ENCODE peak calls at places on chromosomes 13 and 19, in seven cellular contexts. One of them, this sample, is unnamed.

GRCh38 chr13:93193682-93194081 is 32.9 kb upstream of the GPC6 start:
- DNase-seq in stimulated activated CD4-positive, alpha-beta T cell treated with anti-CD3 and anti-CD28 coated beads, Interleukin-1b, Interleukin-23, amount 100 ng/mL, for 1 hour: no peak
- DNase-seq in retina: no peak
- DNase-seq in KG1: no peak
- DNase-seq in GM03348: no peak
- DNase-seq in fibroblast of lung: no peak
- DNase-seq in RPMI7951: no peak
- DNase-seq in this sample: no peak

GRCh38 chr13:101946411-101946810 is 455.4 kb downstream of the FGF14 start:
- DNase-seq in stimulated activated CD4-positive, alpha-beta T cell treated with anti-CD3 and anti-CD28 coated beads, Interleukin-1b, Interleukin-23, amount 100 ng/mL, for 1 hour: no peak
- DNase-seq in retina: no peak
- DNase-seq in KG1: no peak
- DNase-seq in GM03348: no peak
- DNase-seq in fibroblast of lung: no peak
- DNase-seq in RPMI7951: no peak
- DNase-seq in this sample: no peak

GRCh38 chr19:47581605-47582319 is 8.8 kb upstream of the ZNF541 start:
- DNase-seq in stimulated activated CD4-positive, alpha-beta T cell treated with anti-CD3 and anti-CD28 coated beads, Interleukin-1b, Interleukin-23, amount 100 ng/mL, for 1 hour: no peak
- DNase-seq in retina: no peak
- DNase-seq in KG1: no peak
- DNase-seq in GM03348: no peak
- DNase-seq in fibroblast of lung: no peak
- DNase-seq in RPMI7951: no peak
- DNase-seq in this sample: no peak

GRCh38 chr19:13097331-13098258 is 5.1 kb downstream of the LYL1 start:
- DNase-seq in stimulated activated CD4-positive, alpha-beta T cell treated with anti-CD3 and anti-CD28 coated beads, Interleukin-1b, Interleukin-23, amount 100 ng/mL, for 1 hour: no peak
- DNase-seq in retina: no peak
- DNase-seq in KG1: peak
- DNase-seq in GM03348: no peak
- DNase-seq in fibroblast of lung: no peak
- DNase-seq in RPMI7951: no peak
- DNase-seq in this sample: no peak

GRCh38 chr13:76016799-76017198 is 380.7 kb downstream of the LMO7 start:
- DNase-seq in stimulated activated CD4-positive, alpha-beta T cell treated with anti-CD3 and anti-CD28 coated beads, Interleukin-1b, Interleukin-23, amount 100 ng/mL, for 1 hour: no peak
- DNase-seq in retina: no peak
- DNase-seq in KG1: peak
- DNase-seq in GM03348: peak
- DNase-seq in fibroblast of lung: peak
- DNase-seq in RPMI7951: peak
- DNase-seq in this sample: peak

GRCh38 chr13:19959141-19959830 is 759 bp downstream of the ZMYM2 start:
- DNase-seq in stimulated activated CD4-positive, alpha-beta T cell treated with anti-CD3 and anti-CD28 coated beads, Interleukin-1b, Interleukin-23, amount 100 ng/mL, for 1 hour: peak
- DNase-seq in retina: peak
- DNase-seq in KG1: peak
- DNase-seq in GM03348: peak
- DNase-seq in fibroblast of lung: peak
- DNase-seq in RPMI7951: peak
- DNase-seq in this sample: peak

GRCh38 chr19:3692141-3693029 is 7.9 kb downstream of the PIP5K1C start:
- DNase-seq in stimulated activated CD4-positive, alpha-beta T cell treated with anti-CD3 and anti-CD28 coated beads, Interleukin-1b, Interleukin-23, amount 100 ng/mL, for 1 hour: peak
- DNase-seq in retina: no peak
- DNase-seq in KG1: no peak
- DNase-seq in GM03348: peak
- DNase-seq in fibroblast of lung: no peak
- DNase-seq in RPMI7951: no peak
- DNase-seq in this sample: no peak

GRCh38 chr13:44171151-44171550 is 202.5 kb upstream of the SERP2 start:
- DNase-seq in stimulated activated CD4-positive, alpha-beta T cell treated with anti-CD3 and anti-CD28 coated beads, Interleukin-1b, Interleukin-23, amount 100 ng/mL, for 1 hour: no peak
- DNase-seq in retina: no peak
- DNase-seq in KG1: no peak
- DNase-seq in GM03348: no peak
- DNase-seq in fibroblast of lung: no peak
- DNase-seq in RPMI7951: no peak
- DNase-seq in this sample: no peak

GRCh38 chr13:54845351-54845965 is 1816.8 kb downstream of the OLFM4 start:
- DNase-seq in stimulated activated CD4-positive, alpha-beta T cell treated with anti-CD3 and anti-CD28 coated beads, Interleukin-1b, Interleukin-23, amount 100 ng/mL, for 1 hour: no peak
- DNase-seq in retina: peak
- DNase-seq in KG1: no peak
- DNase-seq in GM03348: no peak
- DNase-seq in fibroblast of lung: no peak
- DNase-seq in RPMI7951: no peak
- DNase-seq in this sample: no peak

GRCh38 chr13:40494513-40494912 is 171.9 kb downstream of the FOXO1 start:
- DNase-seq in stimulated activated CD4-positive, alpha-beta T cell treated with anti-CD3 and anti-CD28 coated beads, Interleukin-1b, Interleukin-23, amount 100 ng/mL, for 1 hour: no peak
- DNase-seq in retina: no peak
- DNase-seq in KG1: no peak
- DNase-seq in GM03348: no peak
- DNase-seq in fibroblast of lung: peak
- DNase-seq in RPMI7951: peak
- DNase-seq in this sample: no peak

GRCh38 chr13:99505814-99506269 is 4.6 kb downstream of the TM9SF2 start:
- DNase-seq in stimulated activated CD4-positive, alpha-beta T cell treated with anti-CD3 and anti-CD28 coated beads, Interleukin-1b, Interleukin-23, amount 100 ng/mL, for 1 hour: no peak
- DNase-seq in retina: no peak
- DNase-seq in KG1: no peak
- DNase-seq in GM03348: peak
- DNase-seq in fibroblast of lung: peak
- DNase-seq in RPMI7951: no peak
- DNase-seq in this sample: peak

GRCh38 chr13:96052655-96053002 is 572 bp downstream of the UGGT2 start:
- DNase-seq in stimulated activated CD4-positive, alpha-beta T cell treated with anti-CD3 and anti-CD28 coated beads, Interleukin-1b, Interleukin-23, amount 100 ng/mL, for 1 hour: no peak
- DNase-seq in retina: no peak
- DNase-seq in KG1: no peak
- DNase-seq in GM03348: peak
- DNase-seq in fibroblast of lung: peak
- DNase-seq in RPMI7951: peak
- DNase-seq in this sample: peak

GRCh38 chr13:109510036-109510435 is 276.3 kb downstream of the IRS2 start:
- DNase-seq in stimulated activated CD4-positive, alpha-beta T cell treated with anti-CD3 and anti-CD28 coated beads, Interleukin-1b, Interleukin-23, amount 100 ng/mL, for 1 hour: no peak
- DNase-seq in retina: no peak
- DNase-seq in KG1: no peak
- DNase-seq in GM03348: no peak
- DNase-seq in fibroblast of lung: no peak
- DNase-seq in RPMI7951: no peak
- DNase-seq in this sample: no peak

GRCh38 chr19:45767410-45767880 is 1.6 kb downstream of the SIX5 start:
- DNase-seq in stimulated activated CD4-positive, alpha-beta T cell treated with anti-CD3 and anti-CD28 coated beads, Interleukin-1b, Interleukin-23, amount 100 ng/mL, for 1 hour: no peak
- DNase-seq in retina: no peak
- DNase-seq in KG1: no peak
- DNase-seq in GM03348: peak
- DNase-seq in fibroblast of lung: peak
- DNase-seq in RPMI7951: peak
- DNase-seq in this sample: peak

GRCh38 chr19:10863107-10863700 is 8.1 kb upstream of the CARM1 start:
- DNase-seq in stimulated activated CD4-positive, alpha-beta T cell treated with anti-CD3 and anti-CD28 coated beads, Interleukin-1b, Interleukin-23, amount 100 ng/mL, for 1 hour: no peak
- DNase-seq in retina: no peak
- DNase-seq in KG1: no peak
- DNase-seq in GM03348: no peak
- DNase-seq in fibroblast of lung: peak
- DNase-seq in RPMI7951: peak
- DNase-seq in this sample: peak

GRCh38 chr19:13961826-13962737 is 9.8 kb downstream of the DCAF15 start:
- DNase-seq in stimulated activated CD4-positive, alpha-beta T cell treated with anti-CD3 and anti-CD28 coated beads, Interleukin-1b, Interleukin-23, amount 100 ng/mL, for 1 hour: no peak
- DNase-seq in retina: no peak
- DNase-seq in KG1: no peak
- DNase-seq in GM03348: no peak
- DNase-seq in fibroblast of lung: no peak
- DNase-seq in RPMI7951: no peak
- DNase-seq in this sample: peak

GRCh38 chr19:38444026-38444425 is 10.5 kb downstream of the RYR1 start:
- DNase-seq in stimulated activated CD4-positive, alpha-beta T cell treated with anti-CD3 and anti-CD28 coated beads, Interleukin-1b, Interleukin-23, amount 100 ng/mL, for 1 hour: no peak
- DNase-seq in retina: no peak
- DNase-seq in KG1: no peak
- DNase-seq in GM03348: no peak
- DNase-seq in fibroblast of lung: no peak
- DNase-seq in RPMI7951: no peak
- DNase-seq in this sample: no peak

GRCh38 chr19:31530781-31531180 is 181.5 kb upstream of the TSHZ3 start:
- DNase-seq in stimulated activated CD4-positive, alpha-beta T cell treated with anti-CD3 and anti-CD28 coated beads, Interleukin-1b, Interleukin-23, amount 100 ng/mL, for 1 hour: no peak
- DNase-seq in retina: no peak
- DNase-seq in KG1: no peak
- DNase-seq in GM03348: no peak
- DNase-seq in fibroblast of lung: no peak
- DNase-seq in RPMI7951: no peak
- DNase-seq in this sample: no peak

GRCh38 chr19:35618857-35619256 is 6.3 kb downstream of the HAUS5 start:
- DNase-seq in stimulated activated CD4-positive, alpha-beta T cell treated with anti-CD3 and anti-CD28 coated beads, Interleukin-1b, Interleukin-23, amount 100 ng/mL, for 1 hour: no peak
- DNase-seq in retina: no peak
- DNase-seq in KG1: no peak
- DNase-seq in GM03348: no peak
- DNase-seq in fibroblast of lung: no peak
- DNase-seq in RPMI7951: no peak
- DNase-seq in this sample: no peak

GRCh38 chr13:108957369-108958012 is 328.1 kb downstream of the MYO16 start:
- DNase-seq in stimulated activated CD4-positive, alpha-beta T cell treated with anti-CD3 and anti-CD28 coated beads, Interleukin-1b, Interleukin-23, amount 100 ng/mL, for 1 hour: no peak
- DNase-seq in retina: no peak
- DNase-seq in KG1: no peak
- DNase-seq in GM03348: peak
- DNase-seq in fibroblast of lung: peak
- DNase-seq in RPMI7951: peak
- DNase-seq in this sample: peak

GRCh38 chr19:6273701-6274601 is 5.8 kb downstream of the MLLT1 start:
- DNase-seq in stimulated activated CD4-positive, alpha-beta T cell treated with anti-CD3 and anti-CD28 coated beads, Interleukin-1b, Interleukin-23, amount 100 ng/mL, for 1 hour: no peak
- DNase-seq in retina: peak
- DNase-seq in KG1: no peak
- DNase-seq in GM03348: peak
- DNase-seq in fibroblast of lung: peak
- DNase-seq in RPMI7951: peak
- DNase-seq in this sample: peak

GRCh38 chr13:104034891-104035290 is 968.7 kb upstream of the SLC10A2 start:
- DNase-seq in stimulated activated CD4-positive, alpha-beta T cell treated with anti-CD3 and anti-CD28 coated beads, Interleukin-1b, Interleukin-23, amount 100 ng/mL, for 1 hour: no peak
- DNase-seq in retina: no peak
- DNase-seq in KG1: no peak
- DNase-seq in GM03348: no peak
- DNase-seq in fibroblast of lung: no peak
- DNase-seq in RPMI7951: no peak
- DNase-seq in this sample: no peak

GRCh38 chr19:30256510-30256850 is 115.7 kb upstream of the ZNF536 start:
- DNase-seq in stimulated activated CD4-positive, alpha-beta T cell treated with anti-CD3 and anti-CD28 coated beads, Interleukin-1b, Interleukin-23, amount 100 ng/mL, for 1 hour: no peak
- DNase-seq in retina: no peak
- DNase-seq in KG1: no peak
- DNase-seq in GM03348: no peak
- DNase-seq in fibroblast of lung: no peak
- DNase-seq in RPMI7951: no peak
- DNase-seq in this sample: no peak